ENCODE peak calls at places on chromosomes 11 and 22, in six cellular contexts. R is K562, Z is HCT116, P is H1, D is HepG2, O is GM12878. A is an unnamed sample. For H3K4me1, the result is how much of the 10 kb centered on the place peaks cover.

GRCh38 chr11:128709402-128709801 is 15.5 kb downstream of the FLI1 start:
- DNase-seq in D (peak), Z (no peak), P (no peak), O (no peak), R (no peak), A (peak)

GRCh38 chr11:104073950-104074349 is 37.5 kb downstream of the DDI1 start:
- DNase-seq in O (peak), R (no peak), Z (no peak), P (no peak), D (no peak), A (no peak)

GRCh38 chr11:14537134-14537599 is 17.0 kb upstream of the PSMA1 start:
- DNase-seq in R (peak), D (peak), P (no peak), Z (no peak), O (no peak), A (no peak)

GRCh38 chr22:43239956-43240355 is 53.0 kb upstream of the TTLL12 start:
- DNase-seq in P (no peak), D (no peak), O (no peak), Z (no peak), R (no peak), A (no peak)

GRCh38 chr11:17918049-17918605 is 94.7 kb downstream of the SERGEF start:
- DNase-seq in P (no peak), Z (no peak), O (no peak), D (no peak), R (no peak), A (no peak)

GRCh38 chr11:95089620-95090542 is at the start of gene ENDOD1:
- DNase-seq in P (no peak), O (no peak), Z (no peak), R (peak), D (peak), A (no peak)

GRCh38 chr11:57182896-57183295 is 1.1 kb downstream of the LRRC55 start:
- DNase-seq in P (no peak), Z (no peak), R (no peak), O (no peak), D (no peak), A (no peak)

GRCh38 chr11:36090351-36091245 is 146.7 kb downstream of the LDLRAD3 start:
- DNase-seq in D (no peak), O (no peak), R (no peak), Z (no peak), P (no peak), A (no peak)

GRCh38 chr11:114019046-114019445 is 40.5 kb upstream of the ZBTB16 start:
- DNase-seq in Z (no peak), R (no peak), O (no peak), P (no peak), D (no peak), A (no peak)
- TF ChIP-seq ZNF274 in Z (no peak), R (no peak), O (no peak), P (no peak), D (no peak), A (no peak)

DNA sequence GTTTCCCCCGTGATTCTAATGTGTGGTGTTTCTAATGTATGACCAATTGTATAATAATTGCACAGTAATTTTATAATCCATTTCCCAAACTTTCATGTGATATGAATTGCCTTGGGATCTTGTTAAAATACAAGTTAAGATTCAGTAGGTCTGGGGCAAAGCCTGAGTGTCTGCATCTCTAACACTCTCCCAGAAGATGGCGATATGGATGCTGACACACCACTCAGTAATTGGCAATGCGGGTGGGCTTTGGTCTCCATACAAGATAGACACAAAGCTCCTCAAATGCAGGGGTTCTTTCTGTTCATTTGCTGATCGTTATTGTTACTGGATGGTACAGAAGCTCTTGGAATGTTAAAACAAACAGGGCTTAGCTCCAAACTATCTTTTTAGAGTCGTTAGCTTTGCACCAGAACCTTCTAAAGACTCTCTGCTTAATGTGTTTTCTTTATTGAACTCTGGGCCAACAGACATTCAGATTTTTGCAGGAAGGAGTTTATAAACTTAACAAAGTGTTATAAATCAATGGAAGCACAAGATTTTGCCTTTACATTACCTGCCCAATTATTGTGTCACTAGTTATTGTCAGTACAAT is 45.4 kb upstream of the ANO3 start:
- DNase-seq in P (no peak), Z (no peak), O (no peak), R (no peak), D (peak), A (no peak)
- TF ChIP-seq YY1 in P (no peak), Z (no peak), O (no peak), R (no peak), D (no peak), A (no peak)

GRCh38 chr11:119699227-119699626 is 29.8 kb downstream of the NECTIN1 start:
- DNase-seq in P (no peak), R (no peak), O (no peak), D (peak), Z (no peak), A (no peak)
- H3K4me1 ChIP-seq in P (under half), R (under half), O (under half), D (half or more), Z (half or more), A (under half)

GRCh38 chr11:111718436-111719325 is 47.5 kb downstream of the PPP2R1B start:
- DNase-seq in O (no peak), P (no peak), Z (no peak), R (no peak), D (peak), A (no peak)
- TF ChIP-seq ZNF274 in O (no peak), P (no peak), Z (no peak), R (no peak), D (no peak), A (no peak)

DNA sequence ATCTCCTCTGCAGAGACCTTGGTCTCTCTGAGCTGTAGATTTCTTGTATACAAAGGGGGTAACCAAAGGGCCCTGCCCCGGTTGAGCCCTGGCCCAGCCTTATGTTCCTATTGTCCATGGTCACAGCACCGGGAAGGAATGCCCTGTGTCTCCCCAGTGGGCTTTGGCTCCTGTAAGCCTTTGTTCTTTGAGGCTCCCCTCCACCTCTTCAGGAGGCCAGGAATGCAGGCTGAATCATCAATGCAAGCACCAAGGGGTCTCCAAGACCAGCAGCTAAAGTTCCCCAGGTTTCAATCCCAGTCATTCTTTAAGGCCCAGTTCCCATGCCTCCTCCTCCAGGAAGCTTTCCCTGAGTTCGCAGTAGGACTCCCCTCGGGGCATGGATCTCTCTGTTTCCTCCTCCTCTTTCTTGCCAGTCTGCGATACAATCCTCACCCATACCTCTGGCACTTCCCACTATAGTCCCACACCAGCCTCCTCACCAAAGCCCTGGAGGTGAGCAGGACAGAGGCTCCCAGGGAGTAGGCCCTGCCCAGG is 29.2 kb upstream of the KLHL35 start:
- DNase-seq in O (no peak), Z (no peak), D (no peak), R (no peak), P (peak), A (peak)
- TF ChIP-seq YY1 in O (no peak), Z (no peak), D (no peak), R (no peak), P (no peak), A (no peak)

GRCh38 chr11:61168292-61168691 is 7.1 kb upstream of the VPS37C start:
- DNase-seq in Z (no peak), R (no peak), P (no peak), D (no peak), O (no peak), A (no peak)
- H3K4me1 ChIP-seq in Z (under half), R (under half), P (under half), D (under half), O (under half), A (under half)

GRCh38 chr11:16813141-16813540 is 74.7 kb downstream of the C11orf58 start:
- DNase-seq in D (no peak), P (no peak), R (no peak), O (no peak), Z (no peak), A (no peak)

GRCh38 chr11:16817321-16817720 is 78.9 kb downstream of the C11orf58 start:
- DNase-seq in P (no peak), Z (no peak), R (no peak), O (no peak), D (no peak), A (no peak)

GRCh38 chr11:16814410-16815046 is 76.1 kb downstream of the C11orf58 start:
- DNase-seq in D (no peak), Z (no peak), R (no peak), P (no peak), O (no peak), A (no peak)

GRCh38 chr11:16816358-16817270 is 78.2 kb downstream of the C11orf58 start:
- DNase-seq in D (no peak), O (no peak), R (no peak), Z (no peak), P (no peak), A (no peak)

GRCh38 chr11:16815047-16815767 is 76.8 kb downstream of the C11orf58 start:
- DNase-seq in O (no peak), D (no peak), P (no peak), R (no peak), Z (no peak), A (no peak)
- TF ChIP-seq ZNF274 in O (no peak), D (no peak), P (no peak), R (no peak), Z (no peak), A (no peak)

GRCh38 chr11:65425971-65426838 is 3.6 kb downstream of the NEAT1 start:
- DNase-seq in P (no peak), R (no peak), Z (peak), O (no peak), D (no peak), A (no peak)
- TF ChIP-seq YY1 in P (no peak), R (peak), Z (no peak), O (peak), D (no peak), A (no peak)

GRCh38 chr22:46079861-46080821 is 70.2 kb upstream of the PPARA start:
- DNase-seq in O (no peak), P (no peak), Z (no peak), D (no peak), R (no peak), A (no peak)
- H3K4me1 ChIP-seq in O (under half), P (under half), Z (half or more), D (under half), R (under half), A (under half)